ENCODE peak calls at places on chromosomes 5 and 9, in five cellular contexts. O is posterior vena cava; Y is ELR; T is stimulated activated CD4-positive, alpha-beta T cell treated with anti-CD3 and anti-CD28 coated beads, Interleukin-12 subunit alpha, Interleukin-12 subunit beta, amount 100 ng/mL, for 48 hours; S is neural crest cell. K is an unnamed sample.

GRCh38 chr5:23084815-23085214 is 231.7 kb upstream of the CDH12 start:
- DNase-seq in S (no peak), O (no peak), T (no peak), Y (no peak), K (no peak)

GRCh38 chr5:76503929-76504328 is 100.8 kb downstream of the IQGAP2 start:
- DNase-seq in Y (no peak), T (no peak), S (no peak), O (no peak), K (no peak)

GRCh38 chr5:13316191-13316590 is 628.3 kb downstream of the DNAH5 start:
- DNase-seq in T (no peak), O (no peak), Y (no peak), S (no peak), K (no peak)

GRCh38 chr9:36037580-36038169 is 962 bp downstream of the RECK start:
- DNase-seq in S (no peak), T (no peak), Y (peak; percentile 60), O (no peak), K (no peak)

GRCh38 chr9:114911167-114911821 is 19.1 kb downstream of the TNFSF8 start:
- DNase-seq in S (no peak), Y (peak; percentile 75), T (no peak), O (no peak), K (peak; percentile 79)

GRCh38 chr9:12777149-12778010 is 2.6 kb downstream of the LURAP1L start:
- DNase-seq in S (no peak), O (no peak), Y (peak; percentile 38), T (no peak), K (no peak)

GRCh38 chr9:110520120-110520701 is 59.3 kb downstream of the SVEP1 start:
- DNase-seq in Y (no peak), T (no peak), S (no peak), O (no peak), K (no peak)

GRCh38 chr9:137278061-137278912 is 761 bp downstream of the TOR4A start:
- DNase-seq in O (no peak), S (no peak), T (no peak), Y (peak; percentile 60), K (peak; percentile 69)

GRCh38 chr5:13843181-13843846 is 101.2 kb downstream of the DNAH5 start:
- DNase-seq in O (no peak), S (no peak), Y (no peak), T (no peak), K (no peak)

GRCh38 chr9:2727966-2728613 is 10.8 kb downstream of the KCNV2 start:
- DNase-seq in Y (peak; percentile 72), S (peak; percentile 18), T (no peak), O (no peak), K (peak; percentile 47)

GRCh38 chr5:7396169-7397004 is 449 bp downstream of the ADCY2 start:
- DNase-seq in T (no peak), Y (no peak), O (no peak), S (no peak), K (no peak)

GRCh38 chr5:40688127-40688756 is 8.5 kb downstream of the PTGER4 start:
- DNase-seq in S (peak; percentile 84), T (peak; percentile 80), O (peak; percentile 91), Y (peak; percentile 89), K (peak; percentile 89)

GRCh38 chr5:154214236-154215106 is 23.9 kb downstream of the GALNT10 start:
- DNase-seq in O (no peak), S (no peak), T (no peak), Y (peak; percentile 86), K (peak; percentile 56)

GRCh38 chr5:125117556-125117955 is 371.1 kb upstream of the ZNF608 start:
- DNase-seq in S (no peak), O (no peak), T (no peak), Y (peak; percentile 16), K (no peak)

GRCh38 chr5:3590967-3591900 is 4.4 kb upstream of the IRX1 start:
- DNase-seq in S (no peak), T (no peak), O (no peak), Y (no peak), K (no peak)

GRCh38 chr5:41306005-41306404 is 92.7 kb upstream of the C6 start:
- DNase-seq in S (no peak), O (no peak), Y (no peak), T (no peak), K (no peak)

GRCh38 chr9:117927354-117927753 is 223.2 kb downstream of the TLR4 start:
- DNase-seq in S (no peak), T (no peak), O (no peak), Y (no peak), K (no peak)